ENCODE peak calls at places on chromosome 11, in six cellular contexts. V, B, T, K, O and H are unnamed samples.

GRCh38 chr11:95398437-95399112 is 167.6 kb upstream of the SESN3 start:
- DNase-seq in K (no peak), V (no peak), O (no peak), B (no peak), T (no peak), H (no peak)

GRCh38 chr11:80603472-80603871 is 1162.6 kb upstream of the TENM4 start:
- DNase-seq in V (no peak), T (no peak), K (no peak), B (peak), O (no peak), H (no peak)

GRCh38 chr11:2553886-2554285 is 109.1 kb downstream of the KCNQ1 start:
- DNase-seq in O (no peak), K (peak), T (no peak), V (no peak), B (peak), H (no peak)

GRCh38 chr11:37504925-37505324 is 906.9 kb upstream of the RAG2 start:
- DNase-seq in B (no peak), O (no peak), K (no peak), T (no peak), V (peak), H (no peak)

GRCh38 chr11:128713595-128713994 is 19.7 kb downstream of the FLI1 start:
- DNase-seq in T (no peak), B (no peak), V (no peak), O (no peak), K (no peak), H (no peak)

GRCh38 chr11:12258451-12258850 is 118.9 kb upstream of the PARVA start:
- DNase-seq in O (no peak), B (no peak), V (no peak), T (no peak), K (no peak), H (no peak)

GRCh38 chr11:22491826-22492225 is 133.8 kb downstream of the FANCF start:
- DNase-seq in B (no peak), K (no peak), T (no peak), O (peak), V (peak), H (no peak)

GRCh38 chr11:46367244-46367915 is 14.1 kb upstream of the MDK start:
- DNase-seq in V (no peak), T (peak), B (peak), K (peak), O (peak), H (peak)

GRCh38 chr11:33445761-33446161 is 188.6 kb downstream of the HIPK3 start:
- DNase-seq in B (no peak), V (no peak), K (no peak), O (no peak), T (no peak), H (no peak)

GRCh38 chr11:128324051-128324481 is 263.3 kb downstream of the ETS1 start:
- DNase-seq in T (no peak), O (no peak), K (no peak), V (no peak), B (no peak), H (peak)

GRCh38 chr11:114134870-114135269 is 75.4 kb downstream of the ZBTB16 start:
- DNase-seq in K (no peak), O (no peak), V (peak), T (no peak), B (peak), H (no peak)

GRCh38 chr11:126132319-126132718 is 69.7 kb upstream of the CDON start:
- DNase-seq in B (no peak), V (peak), T (no peak), O (no peak), K (no peak), H (no peak)

GRCh38 chr11:126084608-126084912 is 21.9 kb upstream of the CDON start:
- DNase-seq in V (no peak), K (no peak), O (no peak), B (no peak), T (no peak), H (no peak)

GRCh38 chr11:10295056-10295901 is 1.3 kb upstream of the SBF2 start:
- DNase-seq in B (no peak), K (no peak), V (no peak), T (no peak), O (no peak), H (no peak)

GRCh38 chr11:57276169-57276854 is 39.3 kb upstream of the APLNR start:
- DNase-seq in K (no peak), O (no peak), B (no peak), T (no peak), V (no peak), H (no peak)

GRCh38 chr11:20309626-20310025 is 53.9 kb upstream of the HTATIP2 start:
- DNase-seq in V (no peak), T (no peak), O (no peak), K (no peak), B (no peak), H (no peak)

GRCh38 chr11:70467196-70468085 is 69.1 kb downstream of the CTTN start:
- DNase-seq in V (no peak), B (peak), K (peak), O (peak), T (no peak), H (peak)

GRCh38 chr11:61891331-61892084 is at the start of gene FADS3:
- DNase-seq in V (no peak), O (peak), T (peak), K (peak), B (peak), H (peak)

GRCh38 chr11:27912916-27913315 is 195.0 kb downstream of the KIF18A start:
- DNase-seq in O (no peak), B (no peak), K (no peak), V (no peak), T (no peak), H (no peak)

GRCh38 chr11:130042093-130042591 is 27.6 kb upstream of the APLP2 start:
- DNase-seq in T (no peak), K (no peak), O (no peak), B (no peak), V (peak), H (no peak)

GRCh38 chr11:32796425-32796824 is 2.0 kb upstream of the CCDC73 start:
- DNase-seq in K (no peak), V (no peak), B (no peak), T (no peak), O (no peak), H (no peak)

GRCh38 chr11:19345519-19345847 is 104.7 kb upstream of the E2F8 start:
- DNase-seq in V (no peak), B (no peak), T (no peak), K (no peak), O (peak), H (no peak)

GRCh38 chr11:120182357-120182756 is 28.5 kb upstream of the OAF start:
- DNase-seq in B (no peak), T (no peak), V (no peak), O (peak), K (no peak), H (no peak)

GRCh38 chr11:27421819-27422494 is 50.6 kb downstream of the LGR4 start:
- DNase-seq in B (no peak), K (no peak), T (no peak), V (no peak), O (no peak), H (no peak)

DNA sequence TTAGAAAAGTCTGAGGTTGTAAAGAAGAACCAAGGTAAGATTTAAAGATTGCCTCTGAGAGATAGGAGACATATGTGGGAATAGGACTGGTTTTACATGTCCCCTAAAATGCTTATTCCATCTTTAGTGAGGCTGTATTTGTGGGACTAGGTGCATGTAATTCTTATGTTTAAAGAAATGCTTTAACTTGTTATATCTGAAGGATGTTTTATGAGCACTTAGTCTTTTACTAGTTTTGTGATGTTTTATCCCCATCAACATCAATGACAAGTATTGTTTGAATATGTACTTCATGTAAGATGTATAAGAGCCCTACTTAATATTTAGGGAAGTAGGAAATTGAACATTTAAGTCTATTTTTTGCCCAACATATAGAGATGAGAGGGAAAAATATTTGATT is 24.7 kb downstream of the GRAMD1B start:
- DNase-seq in T (no peak), K (no peak), V (no peak), O (no peak), B (no peak), H (no peak)
- TF ChIP-seq CTCF in T (no peak), K (no peak), V (no peak), O (no peak), B (no peak), H (no peak)

DNA sequence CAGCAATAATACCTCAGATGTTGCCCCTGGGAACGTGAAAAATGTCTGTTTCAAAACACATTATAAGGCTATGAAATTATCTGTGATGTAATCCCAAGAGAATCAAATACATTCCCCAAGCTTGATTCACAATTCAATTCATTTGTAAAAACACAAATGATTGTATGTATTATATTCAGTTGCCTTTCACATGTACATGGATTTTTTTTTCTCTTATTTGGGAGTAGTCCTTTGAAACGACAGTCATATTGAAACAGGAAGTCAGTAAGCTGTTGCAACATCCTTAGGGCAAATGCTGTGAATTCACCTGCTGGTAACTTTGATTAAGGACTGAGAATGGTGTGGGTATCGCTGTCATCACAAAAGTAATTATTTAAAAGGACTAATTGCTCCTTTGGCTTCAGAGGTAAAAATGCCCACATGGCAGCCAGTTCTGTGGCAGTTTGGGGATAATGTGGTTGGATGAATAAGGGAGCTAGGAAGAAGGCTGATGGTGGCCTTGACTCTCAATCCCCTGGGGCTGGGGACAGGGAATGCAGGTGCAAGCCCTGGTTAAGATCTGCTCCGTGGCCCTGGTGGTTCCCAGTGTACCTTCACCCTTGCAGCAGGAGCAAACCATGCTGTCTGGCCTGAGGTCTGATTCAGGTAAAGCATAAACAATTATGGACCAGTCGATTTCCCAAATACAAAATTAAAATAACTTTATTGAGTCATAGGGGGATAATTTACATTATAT is 13.3 kb downstream of the EHF start:
- DNase-seq in V (no peak), K (no peak), B (no peak), T (no peak), O (no peak), H (no peak)
- TF ChIP-seq CTCF in V (no peak), K (no peak), B (no peak), T (no peak), O (no peak), H (no peak)

GRCh38 chr11:16111690-16112089 is 244.7 kb downstream of the SOX6 start:
- DNase-seq in K (no peak), T (no peak), B (no peak), V (no peak), O (peak), H (no peak)
- TF ChIP-seq CTCF in K (no peak), T (no peak), B (no peak), V (no peak), O (no peak), H (no peak)

DNA sequence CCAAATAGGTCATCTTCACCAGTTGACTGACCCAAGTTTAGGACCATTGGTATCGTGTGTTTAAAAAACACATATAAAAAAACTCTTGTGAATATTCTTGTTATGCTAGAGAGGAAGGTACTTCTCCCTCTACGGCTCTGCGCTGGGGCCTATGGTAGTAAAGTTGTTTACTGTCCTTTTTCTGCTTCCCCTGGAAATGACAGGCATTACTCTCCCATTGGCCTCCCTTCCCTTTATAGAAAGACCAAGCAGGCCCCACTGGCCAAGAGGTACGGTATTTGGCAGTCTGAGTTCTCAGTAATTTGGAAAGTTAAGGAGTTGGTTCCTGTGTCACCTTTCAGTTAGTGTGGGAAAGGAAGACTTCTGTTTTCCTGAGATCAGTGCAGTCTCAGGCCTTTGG is 6.5 kb downstream of the THYN1 start:
- DNase-seq in O (no peak), B (no peak), K (no peak), T (no peak), V (no peak), H (no peak)
- TF ChIP-seq CTCF in O (no peak), B (no peak), K (no peak), T (no peak), V (no peak), H (no peak)

DNA sequence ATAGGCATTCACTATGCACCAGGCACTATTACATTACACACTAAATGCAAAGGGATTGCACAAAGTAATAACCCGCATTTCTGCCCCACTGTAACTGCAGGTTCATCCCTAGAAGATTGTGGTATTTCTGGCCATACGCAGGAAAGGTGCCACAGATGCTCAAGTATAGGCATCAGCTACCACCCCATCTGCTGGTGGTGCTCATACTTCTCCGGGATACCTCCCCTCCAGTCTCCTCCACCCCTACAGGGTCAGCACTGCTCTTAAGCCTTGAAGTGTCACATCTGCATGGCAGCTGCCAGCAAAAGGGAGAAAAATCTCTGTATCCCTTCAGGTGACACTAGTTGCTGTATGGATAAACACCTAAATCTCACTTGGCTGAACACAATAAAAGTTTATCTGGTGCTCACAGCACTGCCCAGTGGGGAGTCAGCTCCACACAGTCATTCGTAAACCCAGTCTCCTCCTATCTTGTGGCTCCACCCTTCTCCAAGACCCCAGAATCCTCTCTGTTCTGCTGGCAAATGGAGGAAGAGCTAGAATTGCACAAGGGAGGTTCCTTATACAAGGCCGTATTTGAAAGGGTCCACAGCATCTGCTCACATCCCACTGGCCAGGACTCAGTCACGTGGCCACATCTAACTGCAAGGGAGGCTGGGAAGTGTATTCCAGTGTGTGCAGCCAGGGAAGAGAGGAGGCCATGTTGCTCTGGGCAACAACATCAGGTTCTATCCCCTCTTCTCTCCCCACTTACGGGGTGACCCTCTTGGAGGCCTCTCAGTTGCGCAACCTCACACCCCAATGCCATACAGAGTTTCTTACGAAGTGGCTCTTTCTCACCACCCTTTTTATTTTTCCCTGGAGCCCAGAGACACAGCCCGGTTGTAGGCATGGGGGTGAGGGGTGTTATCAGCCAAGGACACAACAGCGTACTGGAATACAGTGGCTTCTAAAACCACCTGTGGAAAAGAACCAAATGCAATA is 114.7 kb downstream of the BUD13 start:
- DNase-seq in B (no peak), T (no peak), O (no peak), V (no peak), K (no peak), H (no peak)
- TF ChIP-seq CTCF in B (no peak), T (no peak), O (no peak), V (no peak), K (no peak), H (no peak)